ENCODE peak calls at places on chromosome 9, in nine cellular contexts. C, F, L, E, W, I, Z, K and P are unnamed samples.

GRCh38 chr9:35827486-35827885 is 1.0 kb downstream of the FAM221B start:
- DNase-seq in L (no peak), W (peak; percentile 68), E (no peak), K (peak; percentile 89), C (no peak), I (no peak), Z (no peak), F (no peak), P (no peak)

GRCh38 chr9:122387526-122387925 is 16.7 kb downstream of the PTGS1 start:
- DNase-seq in Z (no peak), F (no peak), W (no peak), E (no peak), I (no peak), K (no peak), C (no peak), L (no peak), P (no peak)

GRCh38 chr9:76725181-76725580 is 39.1 kb upstream of the PCA3 start:
- DNase-seq in Z (no peak), I (no peak), C (no peak), E (no peak), F (peak; percentile 83), W (no peak), K (no peak), L (no peak), P (no peak)

GRCh38 chr9:109705515-109705914 is 74.5 kb upstream of the PALM2AKAP2 start:
- DNase-seq in W (peak; percentile 39), I (no peak), E (no peak), F (no peak), Z (no peak), C (peak; percentile 25), L (no peak), K (peak; percentile 30), P (no peak)

GRCh38 chr9:32010322-32010721 is 374.1 kb upstream of the ACO1 start:
- DNase-seq in C (no peak), E (no peak), L (no peak), I (no peak), F (no peak), Z (no peak), W (no peak), K (no peak), P (no peak)

GRCh38 chr9:1018121-1018520 is 32.0 kb upstream of the DMRT2 start:
- DNase-seq in W (peak; percentile 7), E (no peak), K (peak; percentile 14), C (peak; percentile 72), F (no peak), Z (no peak), I (no peak), L (no peak), P (no peak)

GRCh38 chr9:33932078-33932807 is 115.3 kb downstream of the UBE2R2 start:
- DNase-seq in C (no peak), L (no peak), F (no peak), K (no peak), Z (no peak), I (no peak), W (no peak), E (no peak), P (no peak)

GRCh38 chr9:91807640-91808246 is 142.3 kb downstream of the ROR2 start:
- DNase-seq in E (no peak), W (no peak), Z (no peak), K (no peak), F (no peak), I (no peak), C (no peak), L (no peak), P (no peak)

GRCh38 chr9:90455316-90455715 is 187.3 kb downstream of the DIRAS2 start:
- DNase-seq in L (no peak), W (no peak), F (no peak), I (no peak), Z (no peak), E (no peak), C (no peak), K (no peak), P (no peak)

GRCh38 chr9:30913331-30913730 is 1471.1 kb upstream of the ACO1 start:
- DNase-seq in W (no peak), K (no peak), I (no peak), Z (no peak), E (no peak), F (no peak), C (no peak), L (peak; percentile 41), P (no peak)